ENCODE peak calls at places on chromosomes 13 and 19, in five cellular contexts. M is NCI-H1436, O is adrenal gland, I is body of pancreas, H is GM04503. W is an unnamed sample.

GRCh38 chr13:59963383-59963782 is 200.3 kb downstream of the DIAPH3 start:
- DNase-seq in O (no peak), M (no peak), I (no peak), H (no peak), W (no peak)

GRCh38 chr19:20333508-20333907 is 166.5 kb downstream of the ZNF486 start:
- DNase-seq in M (no peak), I (no peak), O (no peak), H (no peak), W (no peak)

GRCh38 chr13:26561636-26562537 is 4.4 kb downstream of the WASF3 start:
- DNase-seq in M (no peak), O (no peak), I (no peak), H (peak; percentile 88), W (no peak)

GRCh38 chr19:41175825-41176734 is 16.9 kb upstream of the CYP2S1 start:
- DNase-seq in H (peak; percentile 39), O (peak; percentile 90), I (peak; percentile 41), M (no peak), W (no peak)

GRCh38 chr19:4057913-4058695 is 8.6 kb downstream of the ZBTB7A start:
- DNase-seq in O (peak; percentile 97), H (peak; percentile 62), M (no peak), I (peak; percentile 83), W (no peak)

GRCh38 chr19:56613639-56614038 is 18.5 kb downstream of the ZNF71 start:
- DNase-seq in H (no peak), I (no peak), M (no peak), O (no peak), W (no peak)

GRCh38 chr13:72390909-72391308 is 336.5 kb downstream of the MZT1 start:
- DNase-seq in H (no peak), I (no peak), O (peak; percentile 5), M (no peak), W (no peak)

GRCh38 chr19:15623711-15624318 is 8.8 kb downstream of the CYP4F8 start:
- DNase-seq in H (no peak), M (no peak), O (no peak), I (no peak), W (no peak)

GRCh38 chr19:34316741-34317241 is 48.2 kb upstream of the GPI start:
- DNase-seq in M (no peak), H (no peak), O (peak; percentile 20), I (no peak), W (no peak)

GRCh38 chr13:75492389-75492788 is 10.4 kb upstream of the TBC1D4 start:
- DNase-seq in H (no peak), I (no peak), M (no peak), O (no peak), W (no peak)

GRCh38 chr13:97911311-97912138 is 42.0 kb upstream of the IPO5 start:
- DNase-seq in H (no peak), M (no peak), I (peak; percentile 15), O (peak; percentile 15), W (no peak)

GRCh38 chr19:5803752-5804515 is 933 bp upstream of the NRTN start:
- DNase-seq in H (no peak), M (peak; percentile 95), I (peak; percentile 94), O (peak; percentile 93), W (peak; percentile 77)

GRCh38 chr13:73849292-73849691 is 284.9 kb downstream of the KLF12 start:
- DNase-seq in O (no peak), I (no peak), H (no peak), M (peak; percentile 11), W (no peak)

GRCh38 chr13:45092668-45093067 is 27.6 kb upstream of the GTF2F2 start:
- DNase-seq in M (no peak), O (no peak), I (no peak), H (no peak), W (peak; percentile 5)

GRCh38 chr19:54515156-54515555 is 12.5 kb downstream of the LAIR2 start:
- DNase-seq in M (no peak), I (no peak), O (no peak), H (no peak), W (no peak)

GRCh38 chr13:82961757-82962156 is 920.5 kb downstream of the SLITRK1 start:
- DNase-seq in M (no peak), H (no peak), O (no peak), I (no peak), W (no peak)

GRCh38 chr13:60061737-60062136 is 102.0 kb downstream of the DIAPH3 start:
- DNase-seq in O (no peak), H (no peak), M (no peak), I (no peak), W (no peak)

GRCh38 chr19:35396240-35396885 is 25.5 kb downstream of the GPR42 start:
- DNase-seq in O (no peak), M (no peak), H (no peak), I (no peak), W (no peak)

GRCh38 chr13:83162493-83162892 is 719.8 kb downstream of the SLITRK1 start:
- DNase-seq in I (no peak), M (no peak), H (no peak), O (no peak), W (no peak)

GRCh38 chr19:44796701-44797115 is 12.2 kb upstream of the BCAM start:
- DNase-seq in I (peak; percentile 71), H (no peak), O (peak; percentile 41), M (no peak), W (no peak)

GRCh38 chr19:30174791-30175190 is 197.4 kb upstream of the ZNF536 start:
- DNase-seq in H (no peak), M (no peak), I (no peak), O (no peak), W (no peak)

GRCh38 chr13:20998649-20999415 is 62.6 kb downstream of the LATS2 start:
- DNase-seq in M (no peak), H (no peak), O (no peak), I (no peak), W (no peak)

W was measured in DMS79.